ENCODE peak calls at places on chromosomes 11 and 22, in seven cellular contexts. Q is stomach, M is psoas muscle, A is spleen, N is upper lobe of right lung, T is AG04450, U is lung. C is an unnamed sample.
A peak's percentile ranks its signal among the peaks of the same experiment; 100 is the strongest.

GRCh38 chr11:1336836-1337646 is 27.6 kb upstream of the TOLLIP start:
- DNase-seq in N (peak; percentile 79), T (no peak), M (peak; percentile 56), U (peak; percentile 42), A (peak; percentile 93), Q (no peak), C (no peak)

GRCh38 chr11:12841946-12842630 is 167.0 kb upstream of the RASSF10 start:
- DNase-seq in U (no peak), T (no peak), N (no peak), Q (no peak), A (no peak), M (no peak), C (peak; percentile 75)

GRCh38 chr11:36316049-36316448 is 20.0 kb downstream of the PRR5L start:
- DNase-seq in Q (no peak), N (no peak), U (no peak), T (no peak), M (no peak), A (no peak), C (no peak)

GRCh38 chr22:49549256-49549655 is 278.4 kb downstream of the BRD1 start:
- DNase-seq in T (no peak), Q (no peak), U (no peak), N (peak; percentile 36), M (no peak), A (peak; percentile 39), C (no peak)

GRCh38 chr11:351411-351810 is 17.9 kb upstream of the B4GALNT4 start:
- DNase-seq in Q (no peak), T (no peak), U (no peak), N (no peak), M (no peak), A (peak; percentile 65), C (no peak)

GRCh38 chr11:48193876-48194275 is 22.7 kb upstream of the OR4B1 start:
- DNase-seq in Q (no peak), U (no peak), A (no peak), M (no peak), T (peak; percentile 52), N (no peak), C (peak; percentile 84)

GRCh38 chr11:24324211-24324610 is 172.6 kb upstream of the LUZP2 start:
- DNase-seq in M (no peak), U (no peak), A (no peak), N (no peak), T (no peak), Q (no peak), C (peak; percentile 14)

GRCh38 chr22:36303115-36303467 is 50.2 kb downstream of the APOL1 start:
- DNase-seq in A (no peak), U (no peak), Q (no peak), M (no peak), N (no peak), T (no peak), C (no peak)

GRCh38 chr22:50308597-50308935 is 1.1 kb upstream of the PLXNB2 start:
- DNase-seq in Q (no peak), T (no peak), M (peak; percentile 82), N (peak; percentile 92), A (peak; percentile 94), U (peak; percentile 73), C (no peak)

GRCh38 chr22:25364736-25365241 is 145.3 kb downstream of the CRYBB2 start:
- DNase-seq in Q (peak; percentile 54), M (no peak), T (no peak), A (peak; percentile 67), N (peak; percentile 52), U (no peak), C (no peak)

GRCh38 chr11:2137202-2138071 is 1.8 kb downstream of the IGF2 start:
- DNase-seq in A (no peak), T (peak; percentile 37), M (peak; percentile 68), Q (peak; percentile 61), U (peak; percentile 36), N (no peak), C (peak; percentile 62)

GRCh38 chr11:110852925-110853324 is 140.7 kb upstream of the ARHGAP20 start:
- DNase-seq in U (no peak), T (no peak), N (no peak), M (no peak), Q (no peak), A (no peak), C (no peak)

GRCh38 chr11:8023831-8024555 is 36.9 kb downstream of the EIF3F start:
- DNase-seq in M (no peak), U (no peak), N (peak; percentile 6), Q (no peak), A (no peak), T (no peak), C (no peak)

GRCh38 chr11:120784566-120785251 is 239.2 kb upstream of the TBCEL start:
- DNase-seq in A (peak; percentile 63), N (no peak), T (no peak), Q (no peak), M (no peak), U (no peak), C (no peak)

GRCh38 chr11:27158763-27159679 is 118.4 kb downstream of the BBOX1 start:
- DNase-seq in N (no peak), T (peak; percentile 48), U (no peak), A (no peak), M (peak; percentile 18), Q (peak; percentile 43), C (peak; percentile 90)

GRCh38 chr11:94885133-94885532 is 88.2 kb downstream of the CWC15 start:
- DNase-seq in A (no peak), Q (no peak), N (no peak), T (no peak), M (no peak), U (peak; percentile 26), C (no peak)

GRCh38 chr11:126647735-126648134 is 292.2 kb downstream of the ST3GAL4 start:
- DNase-seq in A (no peak), T (peak; percentile 54), U (no peak), M (no peak), Q (no peak), N (no peak), C (peak; percentile 74)

GRCh38 chr11:15793032-15793996 is 563.0 kb downstream of the SOX6 start:
- DNase-seq in U (no peak), A (no peak), Q (no peak), T (peak; percentile 54), N (no peak), M (no peak), C (peak; percentile 65)

GRCh38 chr22:19691007-19691720 is 23.1 kb upstream of the SEPTIN5 start:
- DNase-seq in T (no peak), U (no peak), M (no peak), N (peak; percentile 3), Q (no peak), A (no peak), C (no peak)

GRCh38 chr11:78417888-78418583 is 416 bp upstream of the GAB2 start:
- DNase-seq in A (peak; percentile 96), Q (peak; percentile 85), U (peak; percentile 77), N (peak; percentile 93), T (no peak), M (peak; percentile 87), C (peak; percentile 56)

GRCh38 chr11:79253280-79253679 is 187.6 kb downstream of the TENM4 start:
- DNase-seq in Q (no peak), A (no peak), M (no peak), N (no peak), U (no peak), T (no peak), C (no peak)

GRCh38 chr22:20024225-20025087 is 3.5 kb downstream of the TANGO2 start:
- DNase-seq in U (no peak), Q (no peak), N (no peak), T (no peak), A (peak; percentile 71), M (no peak), C (no peak)

DNA sequence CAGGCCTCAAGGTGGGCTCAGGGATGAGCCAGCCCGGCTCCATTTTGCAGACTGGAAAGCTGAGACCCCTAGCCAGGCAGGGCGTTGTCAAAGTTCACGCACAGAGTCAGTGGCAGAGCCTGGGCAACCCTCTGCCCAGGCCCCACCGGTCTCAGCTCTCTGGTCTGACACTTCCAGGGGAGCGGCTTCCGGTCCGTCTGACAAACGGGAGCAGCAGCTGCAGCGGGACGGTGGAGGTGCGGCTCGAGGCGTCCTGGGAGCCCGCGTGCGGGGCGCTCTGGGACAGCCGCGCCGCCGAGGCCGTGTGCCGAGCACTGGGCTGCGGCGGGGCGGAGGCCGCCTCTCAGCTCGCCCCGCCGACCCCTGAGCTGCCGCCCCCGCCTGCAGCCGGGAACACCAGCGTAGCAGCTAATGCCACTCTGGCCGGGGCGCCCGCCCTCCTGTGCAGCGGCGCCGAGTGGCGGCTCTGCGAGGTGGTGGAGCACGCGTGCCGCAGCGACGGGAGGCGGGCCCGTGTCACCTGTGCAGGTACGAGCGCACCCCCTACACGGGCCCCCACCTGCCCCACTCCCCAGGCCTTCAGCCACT is 36.0 kb downstream of the CD6 start:
- DNase-seq in A (no peak), N (peak; percentile 70), Q (no peak), T (no peak), M (no peak), U (no peak), C (no peak)
- TF ChIP-seq CTCF in A (no peak), N (no peak), Q (no peak), T (no peak), M (no peak), U (no peak), C (no peak)

DNA sequence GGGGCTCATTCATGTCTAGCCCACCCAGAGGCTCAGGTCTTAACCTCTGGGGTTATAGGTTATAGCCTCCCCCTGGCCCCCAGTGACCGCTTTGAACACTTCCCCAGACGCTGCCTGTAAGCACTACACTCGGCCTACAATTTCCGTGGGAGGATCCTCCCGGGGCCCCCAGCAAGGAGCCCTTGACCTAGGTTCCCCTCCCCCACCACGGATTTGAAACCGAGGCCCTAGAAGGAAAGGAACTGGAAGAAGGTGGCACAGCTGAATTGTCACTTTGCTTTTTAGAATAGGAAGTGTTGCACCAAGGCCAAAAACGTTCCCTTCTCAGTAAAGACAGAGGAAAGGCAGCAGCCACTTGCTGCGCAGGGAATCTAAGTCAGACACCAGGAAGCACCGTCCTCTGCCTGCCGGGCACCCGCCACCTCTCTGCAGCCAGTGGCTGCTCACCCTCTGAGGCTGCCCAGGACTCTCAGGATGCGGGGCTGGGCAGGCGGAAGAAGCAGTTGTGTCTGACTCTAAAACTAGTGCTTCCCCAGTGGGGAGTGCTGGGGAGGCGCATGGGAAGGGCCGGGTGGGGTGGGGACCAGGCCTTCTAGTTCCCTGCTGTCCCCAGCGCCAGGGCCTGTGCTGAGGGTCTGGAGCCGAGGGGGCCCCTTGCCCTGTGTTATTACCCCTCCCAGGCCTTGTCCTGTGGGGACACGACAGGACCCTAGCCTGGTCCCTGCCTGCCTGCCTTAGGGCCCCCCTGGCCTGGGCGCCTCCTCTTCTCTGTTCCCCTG is 7.9 kb upstream of the FLRT1 start:
- DNase-seq in M (no peak), U (no peak), Q (no peak), N (no peak), T (no peak), A (no peak), C (no peak)
- H3K27me3 ChIP-seq in M (no peaks in the 10 kb centered on the region), U (no peaks in the 10 kb centered on the region), Q (no peaks in the 10 kb centered on the region), N (no peaks in the 10 kb centered on the region), T (peaks cover 14% of the 10 kb centered on the region), A (no peaks in the 10 kb centered on the region), C (no peaks in the 10 kb centered on the region)

GRCh38 chr11:73359930-73360742 is 16.1 kb upstream of the RELT start:
- DNase-seq in N (no peak), T (no peak), Q (no peak), A (no peak), U (no peak), M (peak; percentile 65), C (peak; percentile 42)
- TF ChIP-seq CTCF in N (no peak), T (peak; percentile 61), Q (no peak), A (no peak), U (no peak), M (peak; percentile 54), C (peak; percentile 79)

DNA sequence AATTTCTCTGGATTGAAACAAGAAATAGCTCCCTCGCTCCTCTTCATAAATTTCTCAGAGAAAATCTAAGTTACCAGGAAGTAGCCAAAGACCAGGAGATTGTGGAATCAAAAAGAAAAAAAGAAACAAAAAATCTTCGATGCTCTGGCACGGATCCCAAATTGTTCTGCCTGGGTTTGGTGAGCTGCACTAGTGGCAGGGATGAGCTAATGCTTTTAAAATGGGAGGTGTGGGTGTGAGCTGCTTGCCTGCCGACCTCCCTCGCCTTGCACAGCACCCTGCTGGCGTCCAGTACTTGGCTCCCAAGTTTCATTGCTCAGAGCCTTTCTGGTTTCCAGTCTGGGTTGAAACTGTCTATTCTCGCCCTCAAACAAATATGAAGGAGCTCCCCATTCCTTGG is 2.5 kb downstream of the TIMP3 start:
- DNase-seq in A (no peak), M (no peak), U (no peak), N (no peak), Q (no peak), T (no peak), C (peak; percentile 75)
- H3K27me3 ChIP-seq in A (no peaks in the 10 kb centered on the region), M (peaks cover 45% of the 10 kb centered on the region), U (no peaks in the 10 kb centered on the region), N (peaks cover 4% of the 10 kb centered on the region), Q (no peaks in the 10 kb centered on the region), T (no peaks in the 10 kb centered on the region), C (no peaks in the 10 kb centered on the region)